ENCODE peak calls at places on chromosome 19, in nine cellular contexts. One of them, this sample, is unnamed.
A peak's percentile ranks its signal among the peaks of the same experiment; 100 is the strongest.

GRCh38 chr19:46118136-46118535 is 6.4 kb downstream of the IGFL3 start:
- DNase-seq in astrocyte of the cerebellum: peak; percentile 53
- DNase-seq in upper lobe of right lung: no peak
- DNase-seq in brain microvascular endothelial cell: no peak
- DNase-seq in GM23338: no peak
- DNase-seq in OCI-LY7: no peak
- DNase-seq in fibroblast of lung: no peak
- DNase-seq in aorta: no peak
- DNase-seq in left lung: no peak
- DNase-seq in this sample: no peak

GRCh38 chr19:35715981-35716734 is 1.6 kb upstream of the KMT2B start:
- DNase-seq in aorta: no peak
- DNase-seq in OCI-LY7: no peak
- DNase-seq in brain microvascular endothelial cell: peak; percentile 9
- DNase-seq in left lung: peak; percentile 72
- DNase-seq in astrocyte of the cerebellum: no peak
- DNase-seq in GM23338: peak; percentile 41
- DNase-seq in fibroblast of lung: no peak
- DNase-seq in upper lobe of right lung: peak; percentile 88
- DNase-seq in this sample: no peak

GRCh38 chr19:57850553-57851017 is 926 bp downstream of the ZNF587 start:
- DNase-seq in OCI-LY7: peak; percentile 20
- DNase-seq in left lung: no peak
- DNase-seq in aorta: no peak
- DNase-seq in fibroblast of lung: peak; percentile 28
- DNase-seq in brain microvascular endothelial cell: peak; percentile 23
- DNase-seq in astrocyte of the cerebellum: no peak
- DNase-seq in upper lobe of right lung: no peak
- DNase-seq in GM23338: peak; percentile 86
- DNase-seq in this sample: no peak

GRCh38 chr19:45597425-45598111 is 4.4 kb downstream of the GPR4 start:
- DNase-seq in astrocyte of the cerebellum: no peak
- DNase-seq in fibroblast of lung: no peak
- DNase-seq in GM23338: peak; percentile 72
- DNase-seq in brain microvascular endothelial cell: no peak
- DNase-seq in upper lobe of right lung: no peak
- DNase-seq in OCI-LY7: no peak
- DNase-seq in aorta: no peak
- DNase-seq in left lung: no peak
- DNase-seq in this sample: no peak

GRCh38 chr19:43739419-43739818 is 15.3 kb downstream of the SMG9 start:
- DNase-seq in OCI-LY7: no peak
- DNase-seq in GM23338: no peak
- DNase-seq in upper lobe of right lung: no peak
- DNase-seq in aorta: no peak
- DNase-seq in fibroblast of lung: no peak
- DNase-seq in astrocyte of the cerebellum: no peak
- DNase-seq in brain microvascular endothelial cell: no peak
- DNase-seq in left lung: no peak
- DNase-seq in this sample: no peak

GRCh38 chr19:43905897-43906296 is 29.2 kb downstream of the ZNF45 start:
- DNase-seq in aorta: no peak
- DNase-seq in brain microvascular endothelial cell: no peak
- DNase-seq in left lung: no peak
- DNase-seq in GM23338: no peak
- DNase-seq in astrocyte of the cerebellum: no peak
- DNase-seq in OCI-LY7: no peak
- DNase-seq in fibroblast of lung: no peak
- DNase-seq in upper lobe of right lung: no peak
- DNase-seq in this sample: no peak

GRCh38 chr19:33143897-33144405 is 12.0 kb downstream of the WDR88 start:
- DNase-seq in astrocyte of the cerebellum: peak; percentile 8
- DNase-seq in upper lobe of right lung: peak; percentile 72
- DNase-seq in OCI-LY7: peak; percentile 38
- DNase-seq in fibroblast of lung: peak; percentile 56
- DNase-seq in aorta: peak; percentile 65
- DNase-seq in GM23338: peak; percentile 83
- DNase-seq in brain microvascular endothelial cell: peak; percentile 40
- DNase-seq in left lung: peak; percentile 64
- DNase-seq in this sample: peak; percentile 20

GRCh38 chr19:46902402-46902766 is 41.6 kb downstream of the ARHGAP35 start:
- DNase-seq in left lung: no peak
- DNase-seq in aorta: no peak
- DNase-seq in brain microvascular endothelial cell: no peak
- DNase-seq in astrocyte of the cerebellum: no peak
- DNase-seq in fibroblast of lung: no peak
- DNase-seq in upper lobe of right lung: no peak
- DNase-seq in OCI-LY7: no peak
- DNase-seq in GM23338: peak; percentile 40
- DNase-seq in this sample: no peak

GRCh38 chr19:54178581-54179261 is 5.8 kb upstream of the TMC4 start:
- DNase-seq in upper lobe of right lung: no peak
- DNase-seq in GM23338: peak; percentile 91
- DNase-seq in fibroblast of lung: no peak
- DNase-seq in astrocyte of the cerebellum: no peak
- DNase-seq in brain microvascular endothelial cell: no peak
- DNase-seq in left lung: no peak
- DNase-seq in aorta: peak; percentile 47
- DNase-seq in OCI-LY7: peak; percentile 55
- DNase-seq in this sample: no peak

GRCh38 chr19:2478324-2478755 is 2.4 kb downstream of the GADD45B start:
- DNase-seq in aorta: peak; percentile 83
- DNase-seq in GM23338: peak; percentile 78
- DNase-seq in OCI-LY7: peak; percentile 77
- DNase-seq in astrocyte of the cerebellum: no peak
- DNase-seq in fibroblast of lung: peak; percentile 84
- DNase-seq in brain microvascular endothelial cell: no peak
- DNase-seq in left lung: peak; percentile 81
- DNase-seq in upper lobe of right lung: peak; percentile 87
- DNase-seq in this sample: no peak

GRCh38 chr19:2477141-2477710 is 1.3 kb downstream of the GADD45B start:
- DNase-seq in left lung: peak; percentile 57
- DNase-seq in OCI-LY7: peak; percentile 33
- DNase-seq in astrocyte of the cerebellum: no peak
- DNase-seq in upper lobe of right lung: peak; percentile 79
- DNase-seq in brain microvascular endothelial cell: no peak
- DNase-seq in GM23338: no peak
- DNase-seq in aorta: peak; percentile 71
- DNase-seq in fibroblast of lung: no peak
- DNase-seq in this sample: no peak

GRCh38 chr19:2479556-2480194 is 3.7 kb downstream of the GADD45B start:
- DNase-seq in aorta: no peak
- DNase-seq in brain microvascular endothelial cell: peak; percentile 51
- DNase-seq in upper lobe of right lung: no peak
- DNase-seq in GM23338: no peak
- DNase-seq in astrocyte of the cerebellum: no peak
- DNase-seq in fibroblast of lung: no peak
- DNase-seq in left lung: no peak
- DNase-seq in OCI-LY7: peak; percentile 61
- DNase-seq in this sample: no peak

GRCh38 chr19:2477732-2478191 is 1.8 kb downstream of the GADD45B start:
- DNase-seq in OCI-LY7: peak; percentile 69
- DNase-seq in left lung: peak; percentile 68
- DNase-seq in GM23338: no peak
- DNase-seq in brain microvascular endothelial cell: no peak
- DNase-seq in fibroblast of lung: peak; percentile 58
- DNase-seq in upper lobe of right lung: no peak
- DNase-seq in astrocyte of the cerebellum: no peak
- DNase-seq in aorta: peak; percentile 69
- DNase-seq in this sample: no peak

DNA sequence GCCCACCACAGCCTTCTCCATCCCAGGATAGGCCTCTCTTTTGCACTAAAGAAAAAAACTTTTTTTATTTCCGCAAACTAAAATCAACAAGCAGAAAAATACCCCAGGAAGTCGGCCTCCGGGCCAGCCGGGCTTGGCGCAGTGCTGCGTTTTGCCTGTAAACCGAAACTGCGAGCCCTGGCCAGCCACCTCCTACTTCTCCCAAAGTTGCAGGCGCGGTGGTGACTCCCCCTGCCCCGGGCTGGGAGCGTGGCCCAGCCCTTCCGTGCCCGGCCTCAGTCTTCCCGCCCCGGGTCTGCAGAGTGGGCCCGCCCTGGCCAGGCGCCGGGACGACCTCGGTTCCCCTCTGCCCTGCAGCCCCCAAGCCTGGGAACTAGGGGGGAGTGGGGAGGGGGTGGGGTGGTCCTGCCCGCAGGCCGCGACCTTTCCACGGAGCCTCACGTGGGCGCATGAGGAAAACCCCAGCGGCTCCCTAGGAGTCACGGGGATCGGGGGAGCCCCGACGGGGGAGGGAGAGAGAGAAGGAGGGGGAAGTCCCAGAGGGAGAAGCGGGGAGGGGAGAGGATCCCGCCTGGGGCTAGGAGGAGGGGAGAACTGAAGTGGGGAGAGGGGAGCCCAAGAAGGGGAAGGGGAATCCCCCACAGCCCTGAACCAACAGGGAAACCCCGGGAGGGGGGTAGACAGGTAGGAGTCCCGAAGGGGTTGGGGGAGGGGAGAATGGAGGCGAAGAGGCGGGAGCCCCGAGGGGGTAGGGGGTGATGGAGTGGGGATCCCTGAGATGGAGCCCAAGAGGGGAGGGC is 3.0 kb downstream of the GADD45B start:
- DNase-seq in brain microvascular endothelial cell: peak; percentile 62
- DNase-seq in fibroblast of lung: peak; percentile 87
- DNase-seq in OCI-LY7: peak; percentile 71
- DNase-seq in upper lobe of right lung: peak; percentile 90
- DNase-seq in GM23338: peak; percentile 89
- DNase-seq in aorta: peak; percentile 93
- DNase-seq in astrocyte of the cerebellum: no peak
- DNase-seq in left lung: peak; percentile 88
- DNase-seq in this sample: no peak
- H3K4me3 ChIP-seq in brain microvascular endothelial cell: peak overlapping the region; percentile 100
- H3K4me3 ChIP-seq in fibroblast of lung: peak overlapping the region; percentile 97
- H3K4me3 ChIP-seq in OCI-LY7: peak overlapping the region; percentile 97
- H3K4me3 ChIP-seq in upper lobe of right lung: peak overlapping the region; percentile 93
- H3K4me3 ChIP-seq in GM23338: peak overlapping the region; percentile 99
- H3K4me3 ChIP-seq in aorta: peak overlapping the region; percentile 87
- H3K4me3 ChIP-seq in astrocyte of the cerebellum: peak overlapping the region; percentile 99
- H3K4me3 ChIP-seq in left lung: peak overlapping the region; percentile 92
- H3K4me3 ChIP-seq in this sample: no peak overlapping the region

GRCh38 chr19:12564016-12564664 is 12.9 kb upstream of the ZNF564 start:
- DNase-seq in brain microvascular endothelial cell: peak; percentile 90
- DNase-seq in left lung: peak; percentile 86
- DNase-seq in fibroblast of lung: peak; percentile 89
- DNase-seq in GM23338: peak; percentile 91
- DNase-seq in upper lobe of right lung: peak; percentile 93
- DNase-seq in astrocyte of the cerebellum: peak; percentile 67
- DNase-seq in aorta: peak; percentile 93
- DNase-seq in OCI-LY7: peak; percentile 87
- DNase-seq in this sample: peak; percentile 80
- H3K4me3 ChIP-seq in brain microvascular endothelial cell: no peak overlapping the region
- H3K4me3 ChIP-seq in left lung: no peak overlapping the region
- H3K4me3 ChIP-seq in fibroblast of lung: no peak overlapping the region
- H3K4me3 ChIP-seq in GM23338: no peak overlapping the region
- H3K4me3 ChIP-seq in upper lobe of right lung: no peak overlapping the region
- H3K4me3 ChIP-seq in astrocyte of the cerebellum: no peak overlapping the region
- H3K4me3 ChIP-seq in aorta: no peak overlapping the region
- H3K4me3 ChIP-seq in OCI-LY7: no peak overlapping the region
- H3K4me3 ChIP-seq in this sample: no peak overlapping the region

GRCh38 chr19:40806385-40807146 is 7.6 kb downstream of the EGLN2 start:
- DNase-seq in fibroblast of lung: peak; percentile 97
- DNase-seq in upper lobe of right lung: peak; percentile 86
- DNase-seq in brain microvascular endothelial cell: peak; percentile 97
- DNase-seq in astrocyte of the cerebellum: peak; percentile 76
- DNase-seq in GM23338: peak; percentile 100
- DNase-seq in OCI-LY7: peak; percentile 81
- DNase-seq in aorta: peak; percentile 85
- DNase-seq in left lung: peak; percentile 71
- DNase-seq in this sample: peak; percentile 88

GRCh38 chr19:40804783-40805242 is 5.8 kb downstream of the EGLN2 start:
- DNase-seq in astrocyte of the cerebellum: no peak
- DNase-seq in aorta: no peak
- DNase-seq in upper lobe of right lung: peak; percentile 64
- DNase-seq in left lung: no peak
- DNase-seq in GM23338: no peak
- DNase-seq in fibroblast of lung: no peak
- DNase-seq in OCI-LY7: peak; percentile 31
- DNase-seq in brain microvascular endothelial cell: no peak
- DNase-seq in this sample: no peak

GRCh38 chr19:40807147-40808020 is 8.4 kb downstream of the EGLN2 start:
- DNase-seq in GM23338: peak; percentile 85
- DNase-seq in OCI-LY7: peak; percentile 48
- DNase-seq in upper lobe of right lung: peak; percentile 70
- DNase-seq in brain microvascular endothelial cell: no peak
- DNase-seq in left lung: no peak
- DNase-seq in fibroblast of lung: no peak
- DNase-seq in astrocyte of the cerebellum: no peak
- DNase-seq in aorta: no peak
- DNase-seq in this sample: no peak

GRCh38 chr19:40803857-40804782 is 5.1 kb downstream of the EGLN2 start:
- DNase-seq in OCI-LY7: peak; percentile 88
- DNase-seq in upper lobe of right lung: peak; percentile 89
- DNase-seq in astrocyte of the cerebellum: no peak
- DNase-seq in brain microvascular endothelial cell: no peak
- DNase-seq in left lung: peak; percentile 79
- DNase-seq in fibroblast of lung: no peak
- DNase-seq in aorta: no peak
- DNase-seq in GM23338: peak; percentile 56
- DNase-seq in this sample: peak; percentile 36

DNA sequence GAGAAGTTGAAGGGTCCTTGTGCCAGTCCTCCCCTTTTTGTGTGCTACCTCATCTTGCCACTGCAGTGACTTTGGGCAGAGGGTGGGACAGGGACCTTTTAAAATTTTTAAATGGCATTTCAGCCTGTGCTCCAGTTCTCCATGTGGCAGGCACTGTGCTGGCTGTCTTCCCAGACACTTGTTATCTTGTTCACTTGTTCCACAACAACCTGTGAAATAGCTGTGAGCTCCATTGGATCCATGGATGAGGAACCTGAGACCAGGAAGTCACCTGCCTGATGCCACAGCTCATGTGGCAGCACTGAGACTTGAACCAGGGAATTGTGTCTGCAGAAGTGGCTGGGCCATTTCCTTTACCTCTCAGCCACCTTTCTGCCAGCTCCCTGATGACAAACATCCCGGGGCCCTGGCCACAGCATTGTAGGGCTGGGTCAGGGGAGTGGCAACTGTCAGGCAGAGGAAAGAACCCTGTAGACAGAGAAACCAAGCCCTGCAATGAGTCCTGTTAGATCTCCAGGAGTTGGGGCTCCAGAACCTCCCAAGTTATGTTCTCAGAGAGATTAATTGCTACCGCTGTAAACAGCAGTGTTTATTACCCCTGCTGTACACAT is 6.4 kb downstream of the EGLN2 start:
- DNase-seq in upper lobe of right lung: no peak
- DNase-seq in astrocyte of the cerebellum: no peak
- DNase-seq in left lung: no peak
- DNase-seq in OCI-LY7: no peak
- DNase-seq in fibroblast of lung: no peak
- DNase-seq in brain microvascular endothelial cell: no peak
- DNase-seq in aorta: no peak
- DNase-seq in GM23338: no peak
- DNase-seq in this sample: no peak
- H3K4me3 ChIP-seq in upper lobe of right lung: no peak overlapping the region
- H3K4me3 ChIP-seq in astrocyte of the cerebellum: no peak overlapping the region
- H3K4me3 ChIP-seq in left lung: no peak overlapping the region
- H3K4me3 ChIP-seq in OCI-LY7: no peak overlapping the region
- H3K4me3 ChIP-seq in fibroblast of lung: no peak overlapping the region
- H3K4me3 ChIP-seq in brain microvascular endothelial cell: no peak overlapping the region
- H3K4me3 ChIP-seq in aorta: no peak overlapping the region
- H3K4me3 ChIP-seq in GM23338: no peak overlapping the region
- H3K4me3 ChIP-seq in this sample: no peak overlapping the region

GRCh38 chr19:34556500-34556899 is 74.9 kb downstream of the WTIP start:
- DNase-seq in OCI-LY7: peak; percentile 24
- DNase-seq in upper lobe of right lung: no peak
- DNase-seq in left lung: no peak
- DNase-seq in GM23338: peak; percentile 75
- DNase-seq in brain microvascular endothelial cell: peak; percentile 34
- DNase-seq in astrocyte of the cerebellum: no peak
- DNase-seq in aorta: no peak
- DNase-seq in fibroblast of lung: no peak
- DNase-seq in this sample: peak; percentile 10
- H3K4me3 ChIP-seq in OCI-LY7: no peak overlapping the region
- H3K4me3 ChIP-seq in upper lobe of right lung: no peak overlapping the region
- H3K4me3 ChIP-seq in left lung: no peak overlapping the region
- H3K4me3 ChIP-seq in GM23338: no peak overlapping the region
- H3K4me3 ChIP-seq in brain microvascular endothelial cell: no peak overlapping the region
- H3K4me3 ChIP-seq in astrocyte of the cerebellum: no peak overlapping the region
- H3K4me3 ChIP-seq in aorta: no peak overlapping the region
- H3K4me3 ChIP-seq in fibroblast of lung: no peak overlapping the region
- H3K4me3 ChIP-seq in this sample: no peak overlapping the region

This sample was measured in Jurkat, Clone E6-1.